ENCODE peak calls at places on chromosomes 11 and 22, in four cellular contexts. O, M, S and Z are unnamed samples.

GRCh38 chr11:91641153-91641552 is 583.5 kb upstream of the FAT3 start:
- DNase-seq in O (no peak), M (no peak), S (no peak), Z (no peak)

GRCh38 chr22:27110985-27111451 is 453.6 kb downstream of the MIAT start:
- DNase-seq in M (no peak), O (peak; percentile 65), S (no peak), Z (no peak)

GRCh38 chr11:119361961-119362725 is 15.6 kb upstream of the MFRP start:
- DNase-seq in M (no peak), O (no peak), S (no peak), Z (no peak)

GRCh38 chr11:83159901-83160865 is 3.3 kb downstream of the PCF11 start:
- DNase-seq in O (peak; percentile 53), M (no peak), S (no peak), Z (no peak)

GRCh38 chr11:45736424-45736823 is 68.5 kb upstream of the SLC35C1 start:
- DNase-seq in O (peak; percentile 4), S (no peak), M (no peak), Z (no peak)

GRCh38 chr11:2772544-2773031 is 72.8 kb upstream of the KCNQ1OT1 start:
- DNase-seq in O (peak; percentile 60), S (peak; percentile 9), M (no peak), Z (no peak)

GRCh38 chr11:19646308-19646707 is 66.3 kb upstream of the NAV2 start:
- DNase-seq in S (no peak), O (no peak), M (no peak), Z (no peak)

GRCh38 chr11:24496728-24497396 is at the start of gene LUZP2:
- DNase-seq in S (no peak), O (peak; percentile 18), M (no peak), Z (no peak)

GRCh38 chr11:128476729-128477128 is 110.6 kb downstream of the ETS1 start:
- DNase-seq in M (peak; percentile 91), S (no peak), O (no peak), Z (peak; percentile 79)

GRCh38 chr11:1559103-1559951 is 12.7 kb downstream of the DUSP8 start:
- DNase-seq in M (no peak), S (peak; percentile 33), O (peak; percentile 93), Z (no peak)

GRCh38 chr11:110711776-110712642 is at the start of gene ARHGAP20:
- DNase-seq in S (no peak), M (no peak), O (peak; percentile 71), Z (peak; percentile 29)

GRCh38 chr11:75565916-75566762 is 4.1 kb downstream of the SERPINH1 start:
- DNase-seq in M (no peak), O (no peak), S (no peak), Z (no peak)